ENCODE peak calls at places on chromosomes 12 and 14, in four cellular contexts. M is T1000; G is stimulated activated CD4-positive, alpha-beta T cell treated with anti-CD3 and anti-CD28 coated beads, Interleukin-15, amount 100 ng/mL, for 24 hours; E is NCI-H1092 treated with DMSO at 0.1 percent for 48 hours. K is an unnamed sample.

GRCh38 chr12:108333898-108334699 is 5.0 kb downstream of the CMKLR1 start:
- DNase-seq in G (no peak), M (no peak), E (no peak), K (no peak)

GRCh38 chr14:104694991-104695659 is 5.7 kb downstream of the INF2 start:
- DNase-seq in G (peak), M (peak), E (peak), K (no peak)

GRCh38 chr12:58915634-58916033 is 4.7 kb downstream of the LRIG3 start:
- DNase-seq in E (peak), G (no peak), M (no peak), K (no peak)

GRCh38 chr12:5718680-5719079 is 226.4 kb downstream of the ANO2 start:
- DNase-seq in E (no peak), M (no peak), G (no peak), K (no peak)

GRCh38 chr12:110816248-110816647 is 30.5 kb upstream of the CCDC63 start:
- DNase-seq in E (no peak), G (no peak), M (no peak), K (no peak)

GRCh38 chr14:89720741-89721315 is 233.7 kb downstream of the EFCAB11 start:
- DNase-seq in E (no peak), M (no peak), G (peak), K (no peak)

GRCh38 chr12:106954462-106955376 is 988 bp upstream of the TMEM263 start:
- DNase-seq in G (peak), E (no peak), M (no peak), K (no peak)

GRCh38 chr12:64681200-64682052 is 71.1 kb downstream of the RASSF3 start:
- DNase-seq in E (no peak), G (no peak), M (no peak), K (no peak)

GRCh38 chr14:76924363-76925151 is 98.3 kb downstream of the LRRC74A start:
- DNase-seq in E (peak), M (no peak), G (peak), K (peak)

GRCh38 chr14:36443374-36443773 is 76.7 kb downstream of the NKX2-1 start:
- DNase-seq in E (peak), M (no peak), G (no peak), K (no peak)

GRCh38 chr12:113548467-113548866 is 76.8 kb upstream of the LHX5 start:
- DNase-seq in E (no peak), G (no peak), M (no peak), K (no peak)

GRCh38 chr12:122393822-122394221 is 28.6 kb downstream of the CLIP1 start:
- DNase-seq in G (no peak), E (no peak), M (no peak), K (no peak)

GRCh38 chr12:51954465-51955361 is 3.2 kb downstream of the ACVR1B start:
- DNase-seq in E (no peak), M (no peak), G (no peak), K (no peak)

GRCh38 chr14:72565200-72565599 is 328.7 kb downstream of the DPF3 start:
- DNase-seq in M (no peak), E (no peak), G (no peak), K (no peak)

GRCh38 chr14:68679301-68679700 is 113.6 kb downstream of the ZFP36L1 start:
- DNase-seq in G (no peak), M (no peak), E (no peak), K (no peak)

GRCh38 chr12:47808574-47809380 is 10.9 kb downstream of the HDAC7 start:
- DNase-seq in G (peak), M (no peak), E (no peak), K (no peak)

GRCh38 chr12:54173066-54173726 is 15.6 kb downstream of the SMUG1 start:
- DNase-seq in E (peak), M (peak), G (peak), K (peak)

GRCh38 chr14:48140804-48141203 is 465.4 kb upstream of the MDGA2 start:
- DNase-seq in M (no peak), E (no peak), G (no peak), K (no peak)

GRCh38 chr12:31278445-31279242 is 47.3 kb downstream of the SINHCAF start:
- DNase-seq in E (no peak), M (no peak), G (no peak), K (no peak)

GRCh38 chr14:76715102-76715926 is 46.0 kb upstream of the VASH1 start:
- DNase-seq in E (no peak), G (no peak), M (no peak), K (peak)

GRCh38 chr12:26878661-26879119 is 45.7 kb upstream of the ITPR2 start:
- DNase-seq in E (peak), M (no peak), G (no peak), K (no peak)

GRCh38 chr12:51020448-51021182 is 5.6 kb downstream of the SLC11A2 start:
- DNase-seq in G (no peak), E (no peak), M (no peak), K (no peak)

GRCh38 chr14:24857277-24857676 is 192.7 kb downstream of the STXBP6 start:
- DNase-seq in E (no peak), M (no peak), G (no peak), K (peak)

GRCh38 chr14:67515386-67516079 is 17.6 kb upstream of the PLEKHH1 start:
- DNase-seq in E (peak), G (peak), M (no peak), K (no peak)

GRCh38 chr12:13278249-13278787 is 81.8 kb downstream of the EMP1 start:
- DNase-seq in G (peak), M (peak), E (peak), K (peak)

GRCh38 chr12:10366875-10367274 is 23.0 kb downstream of the KLRK1 start:
- DNase-seq in M (no peak), G (no peak), E (peak), K (no peak)

GRCh38 chr14:99257673-99258221 is 14.2 kb downstream of the BCL11B start:
- DNase-seq in G (peak), M (no peak), E (no peak), K (no peak)

GRCh38 chr12:88934163-88934747 is 354.0 kb upstream of the KITLG start:
- DNase-seq in M (no peak), G (no peak), E (no peak), K (no peak)

GRCh38 chr12:132407525-132407924 is 78.1 kb upstream of the GALNT9 start:
- DNase-seq in M (no peak), E (peak), G (no peak), K (no peak)

GRCh38 chr12:56087220-56087619 is 7.3 kb downstream of the ERBB3 start:
- DNase-seq in E (no peak), M (no peak), G (no peak), K (no peak)

GRCh38 chr12:85725991-85726390 is 110.2 kb downstream of the RASSF9 start:
- DNase-seq in M (no peak), E (peak), G (no peak), K (no peak)

GRCh38 chr14:56194062-56194461 is 75.9 kb downstream of the PELI2 start:
- DNase-seq in M (no peak), G (no peak), E (no peak), K (no peak)

GRCh38 chr14:67749341-67750110 is 47.8 kb downstream of the RDH12 start:
- DNase-seq in E (peak), G (no peak), M (no peak), K (no peak)

GRCh38 chr14:66378712-66379111 is 107.5 kb upstream of the CCDC196 start:
- DNase-seq in M (no peak), E (no peak), G (no peak), K (no peak)

GRCh38 chr12:20493924-20494323 is 125.6 kb downstream of the PDE3A start:
- DNase-seq in E (no peak), M (no peak), G (no peak), K (no peak)

GRCh38 chr14:83707056-83707455 is 1822.9 kb upstream of the FLRT2 start:
- DNase-seq in M (no peak), E (no peak), G (no peak), K (no peak)

GRCh38 chr14:73374218-73374617 is 84.1 kb downstream of the NUMB start:
- DNase-seq in E (no peak), G (no peak), M (no peak), K (no peak)

GRCh38 chr14:58536975-58537374 is 100.8 kb upstream of the DACT1 start:
- DNase-seq in E (no peak), G (no peak), M (no peak), K (no peak)